ENCODE peak calls at places on chromosomes 16 and 17, in seven cellular contexts. N is spleen, W is adrenal gland, C is colonic mucosa, Q is mesothelial cell of epicardium, I is uterus, Z is glutamatergic neuron. J is an unnamed sample.

GRCh38 chr16:86557587-86557986 is 2.6 kb upstream of the MTHFSD start:
- DNase-seq in N (no peak), W (no peak), C (no peak), Q (no peak), I (no peak), Z (no peak), J (no peak)

GRCh38 chr17:40846515-40847155 is 20.4 kb downstream of the KRT12 start:
- DNase-seq in N (no peak), W (no peak), C (no peak), Q (no peak), I (no peak), Z (no peak), J (no peak)

GRCh38 chr17:50055426-50056216 is at the start of gene ITGA3:
- DNase-seq in N (peak; percentile 82), W (peak; percentile 92), C (peak; percentile 88), Q (peak; percentile 69), I (peak; percentile 71), Z (peak; percentile 83), J (no peak)

GRCh38 chr17:9212376-9213310 is 191.3 kb downstream of the NTN1 start:
- DNase-seq in N (peak; percentile 53), W (no peak), C (no peak), Q (no peak), I (no peak), Z (no peak), J (no peak)

GRCh38 chr17:9004132-9004960 is 17.0 kb upstream of the NTN1 start:
- DNase-seq in N (no peak), W (no peak), C (no peak), Q (no peak), I (no peak), Z (no peak), J (no peak)

GRCh38 chr17:36583787-36584186 is 7.9 kb upstream of the DHRS11 start:
- DNase-seq in N (no peak), W (no peak), C (no peak), Q (no peak), I (no peak), Z (no peak), J (no peak)

GRCh38 chr16:24539850-24540484 is 601 bp downstream of the RBBP6 start:
- DNase-seq in N (peak; percentile 95), W (peak; percentile 69), C (peak; percentile 55), Q (peak; percentile 35), I (peak; percentile 57), Z (peak; percentile 67), J (no peak)

GRCh38 chr16:16143038-16143763 is 80.1 kb downstream of the ABCC6 start:
- DNase-seq in N (no peak), W (no peak), C (no peak), Q (no peak), I (no peak), Z (no peak), J (no peak)

GRCh38 chr16:84315422-84315821 is 20.7 kb downstream of the WFDC1 start:
- DNase-seq in N (no peak), W (no peak), C (no peak), Q (no peak), I (no peak), Z (no peak), J (no peak)

GRCh38 chr17:63987616-63988478 is 10.3 kb upstream of the PRR29 start:
- DNase-seq in N (peak; percentile 60), W (no peak), C (no peak), Q (no peak), I (no peak), Z (peak; percentile 4), J (no peak)

GRCh38 chr17:41494524-41494923 is 4.8 kb upstream of the KRT36 start:
- DNase-seq in N (no peak), W (no peak), C (no peak), Q (no peak), I (no peak), Z (no peak), J (no peak)

GRCh38 chr16:74736531-74737157 is 36.0 kb upstream of the MLKL start:
- DNase-seq in N (no peak), W (no peak), C (no peak), Q (no peak), I (no peak), Z (no peak), J (no peak)

GRCh38 chr16:66247516-66248089 is 118.9 kb upstream of the CDH5 start:
- DNase-seq in N (no peak), W (no peak), C (no peak), Q (no peak), I (peak; percentile 73), Z (no peak), J (no peak)

GRCh38 chr17:77707546-77707945 is 251.0 kb upstream of the TNRC6C start:
- DNase-seq in N (no peak), W (no peak), C (peak; percentile 5), Q (no peak), I (no peak), Z (no peak), J (no peak)

GRCh38 chr17:13016881-13017622 is 775 bp downstream of the ELAC2 start:
- DNase-seq in N (no peak), W (peak; percentile 64), C (no peak), Q (no peak), I (no peak), Z (no peak), J (no peak)

GRCh38 chr16:81366316-81366932 is 51.7 kb downstream of the GAN start:
- DNase-seq in N (no peak), W (no peak), C (no peak), Q (no peak), I (no peak), Z (no peak), J (no peak)

GRCh38 chr16:14334366-14335105 is 263.4 kb downstream of the MRTFB start:
- DNase-seq in N (no peak), W (no peak), C (no peak), Q (no peak), I (no peak), Z (no peak), J (no peak)

GRCh38 chr16:21159281-21159951 is 942 bp downstream of the LDAF1 start:
- DNase-seq in N (peak; percentile 84), W (peak; percentile 26), C (peak; percentile 79), Q (no peak), I (peak; percentile 38), Z (peak; percentile 36), J (peak; percentile 24)

GRCh38 chr17:81480140-81480917 is 32.3 kb downstream of the ACTG1 start:
- DNase-seq in N (no peak), W (peak; percentile 90), C (no peak), Q (no peak), I (no peak), Z (peak; percentile 41), J (no peak)
- TF ChIP-seq CTCF in N (no peak), W (peak; percentile 22), C (no peak), Q (no peak), I (no peak), Z (no peak), J (no peak)

GRCh38 chr17:3600529-3601205 is 8.5 kb downstream of the TRPV1 start:
- DNase-seq in N (no peak), W (no peak), C (no peak), Q (no peak), I (no peak), Z (no peak), J (no peak)

GRCh38 chr17:3603870-3604259 is 5.3 kb downstream of the TRPV1 start:
- DNase-seq in N (no peak), W (no peak), C (no peak), Q (no peak), I (no peak), Z (no peak), J (no peak)

GRCh38 chr17:3598078-3598477 is 11.1 kb downstream of the TRPV1 start:
- DNase-seq in N (no peak), W (no peak), C (no peak), Q (no peak), I (no peak), Z (no peak), J (no peak)

GRCh38 chr17:3603119-3603869 is 5.9 kb downstream of the TRPV1 start:
- DNase-seq in N (no peak), W (no peak), C (no peak), Q (no peak), I (no peak), Z (no peak), J (no peak)

GRCh38 chr17:3602499-3602898 is 6.7 kb downstream of the TRPV1 start:
- DNase-seq in N (no peak), W (peak; percentile 42), C (no peak), Q (no peak), I (no peak), Z (peak; percentile 45), J (no peak)
- TF ChIP-seq CTCF in N (no peak), W (peak; percentile 37), C (peak; percentile 17), Q (peak; percentile 57), I (peak; percentile 5), Z (peak; percentile 73), J (no peak)

GRCh38 chr16:30356401-30357084 is 1.4 kb upstream of the CD2BP2 start:
- DNase-seq in N (peak; percentile 79), W (peak; percentile 76), C (peak; percentile 38), Q (no peak), I (peak; percentile 34), Z (no peak), J (no peak)

GRCh38 chr16:30354423-30355143 is 525 bp downstream of the CD2BP2 start:
- DNase-seq in N (peak; percentile 78), W (peak; percentile 41), C (peak; percentile 55), Q (no peak), I (no peak), Z (peak; percentile 66), J (no peak)

GRCh38 chr16:30355954-30356308 is 823 bp upstream of the CD2BP2 start:
- DNase-seq in N (peak; percentile 79), W (no peak), C (no peak), Q (no peak), I (no peak), Z (no peak), J (no peak)

GRCh38 chr16:30353438-30354129 is 1.5 kb downstream of the CD2BP2 start:
- DNase-seq in N (peak; percentile 74), W (peak; percentile 37), C (no peak), Q (no peak), I (no peak), Z (no peak), J (no peak)

GRCh38 chr16:30355144-30355953 is at the start of gene CD2BP2:
- DNase-seq in N (peak; percentile 98), W (peak; percentile 98), C (peak; percentile 98), Q (peak; percentile 94), I (peak; percentile 99), Z (peak; percentile 90), J (peak; percentile 91)
- TF ChIP-seq CTCF in N (no peak), W (no peak), C (no peak), Q (no peak), I (no peak), Z (no peak), J (peak; percentile 2)

GRCh38 chr16:29812754-29813643 is 1.0 kb downstream of the PRRT2 start:
- DNase-seq in N (no peak), W (peak; percentile 29), C (no peak), Q (no peak), I (no peak), Z (no peak), J (no peak)

GRCh38 chr16:29811896-29812665 is at the start of gene PRRT2:
- DNase-seq in N (peak; percentile 89), W (peak; percentile 69), C (peak; percentile 71), Q (peak; percentile 69), I (peak; percentile 80), Z (peak; percentile 92), J (no peak)

GRCh38 chr16:29809850-29810698 is 1.9 kb upstream of the PRRT2 start:
- DNase-seq in N (peak; percentile 84), W (peak; percentile 50), C (no peak), Q (no peak), I (peak; percentile 48), Z (no peak), J (no peak)

GRCh38 chr16:29810699-29811169 is 1.3 kb upstream of the PRRT2 start:
- DNase-seq in N (no peak), W (no peak), C (no peak), Q (no peak), I (no peak), Z (no peak), J (no peak)

GRCh38 chr16:29811170-29811895 is 660 bp upstream of the PRRT2 start:
- DNase-seq in N (peak; percentile 96), W (peak; percentile 97), C (peak; percentile 97), Q (peak; percentile 82), I (peak; percentile 98), Z (peak; percentile 94), J (peak; percentile 81)
- TF ChIP-seq CTCF in N (no peak), W (no peak), C (no peak), Q (no peak), I (no peak), Z (no peak), J (no peak)

J was measured in omental fat pad.